ENCODE peak calls at places on chromosomes 3 and 15, in five cellular contexts. L, R, Y, H and Q are unnamed samples.

GRCh38 chr3:97823503-97824004 is 1.7 kb downstream of the CRYBG3 start:
- DNase-seq in Y (no peak), H (peak), R (no peak), L (peak), Q (no peak)

GRCh38 chr15:73926191-73927002 is at the start of gene LOXL1:
- DNase-seq in Y (peak), R (no peak), L (peak), H (peak), Q (peak)

GRCh38 chr3:96779810-96780209 is 34.6 kb upstream of the EPHA6 start:
- DNase-seq in R (no peak), L (no peak), H (no peak), Y (no peak), Q (no peak)

GRCh38 chr15:55742927-55743614 is at the start of gene PRTG:
- DNase-seq in R (no peak), H (peak), Y (no peak), L (peak), Q (peak)

GRCh38 chr15:36601497-36601932 is 22.1 kb downstream of the CDIN1 start:
- DNase-seq in L (peak), Y (no peak), R (no peak), H (peak), Q (peak)

GRCh38 chr15:39854161-39854560 is 65.9 kb downstream of the GPR176 start:
- DNase-seq in R (no peak), L (no peak), H (no peak), Y (no peak), Q (no peak)

GRCh38 chr3:35673017-35673416 is 33.7 kb downstream of the ARPP21 start:
- DNase-seq in H (no peak), Y (no peak), L (no peak), R (no peak), Q (no peak)

GRCh38 chr15:45106002-45106790 is 7.8 kb downstream of the DUOX2 start:
- DNase-seq in L (no peak), R (no peak), H (no peak), Y (no peak), Q (no peak)

GRCh38 chr3:43023066-43023465 is 44.0 kb downstream of the GASK1A start:
- DNase-seq in Y (no peak), L (no peak), R (no peak), H (no peak), Q (no peak)

GRCh38 chr3:33911525-33912322 is 113.3 kb downstream of the PDCD6IP start:
- DNase-seq in Y (no peak), R (no peak), L (no peak), H (peak), Q (no peak)

GRCh38 chr3:4531478-4532025 is 38.4 kb downstream of the ITPR1 start:
- DNase-seq in Y (no peak), H (no peak), L (peak), R (no peak), Q (peak)

GRCh38 chr3:122996038-122996580 is 31.5 kb downstream of the SEMA5B start:
- DNase-seq in Y (peak), H (no peak), L (no peak), R (no peak), Q (no peak)

GRCh38 chr3:184336484-184337230 is 743 bp upstream of the FAM131A start:
- DNase-seq in R (no peak), Y (peak), L (peak), H (peak), Q (no peak)

GRCh38 chr3:172649987-172650386 is 60.9 kb downstream of the NCEH1 start:
- DNase-seq in H (no peak), R (no peak), L (no peak), Y (no peak), Q (no peak)

GRCh38 chr3:66609660-66610547 is 109.1 kb upstream of the LRIG1 start:
- DNase-seq in Y (peak), H (peak), L (peak), R (no peak), Q (no peak)

GRCh38 chr3:29335438-29335837 is 54.6 kb downstream of the RBMS3 start:
- DNase-seq in H (peak), L (peak), R (no peak), Y (peak), Q (peak)

GRCh38 chr15:101050647-101051290 is 131.6 kb downstream of the LRRK1 start:
- DNase-seq in L (no peak), H (no peak), Y (no peak), R (no peak), Q (no peak)

GRCh38 chr3:71392277-71392676 is 191.3 kb downstream of the FOXP1 start:
- DNase-seq in H (no peak), L (no peak), Y (no peak), R (no peak), Q (no peak)

GRCh38 chr15:62698646-62699045 is 343.9 kb upstream of the TPM1 start:
- DNase-seq in L (no peak), R (no peak), H (no peak), Y (no peak), Q (no peak)

GRCh38 chr3:151290673-151291072 is 12.3 kb upstream of the P2RY14 start:
- DNase-seq in Y (peak), H (peak), L (no peak), R (no peak), Q (no peak)

GRCh38 chr3:48474619-48475018 is 28.1 kb downstream of the ATRIP start:
- DNase-seq in H (no peak), L (no peak), Y (no peak), R (no peak), Q (no peak)

GRCh38 chr3:127857270-127857801 is 35.0 kb upstream of the MGLL start:
- DNase-seq in H (peak), R (no peak), L (no peak), Y (no peak), Q (no peak)

GRCh38 chr3:16765661-16766060 is 119.1 kb upstream of the PLCL2 start:
- DNase-seq in R (no peak), H (no peak), Y (no peak), L (no peak), Q (no peak)

GRCh38 chr3:197491478-197491877 is 64.3 kb downstream of the BDH1 start:
- DNase-seq in Y (no peak), H (no peak), R (no peak), L (no peak), Q (no peak)

GRCh38 chr3:115270849-115271248 is 123.8 kb upstream of the ZBTB20 start:
- DNase-seq in H (no peak), L (no peak), R (no peak), Y (no peak), Q (no peak)

GRCh38 chr15:41951571-41951970 is 20.8 kb downstream of the EHD4 start:
- DNase-seq in H (no peak), Y (no peak), L (no peak), R (no peak), Q (no peak)

GRCh38 chr15:38795471-38796245 is 231.0 kb upstream of the RASGRP1 start:
- DNase-seq in L (peak), R (no peak), Y (no peak), H (no peak), Q (no peak)

GRCh38 chr3:155412856-155413255 is 119.4 kb upstream of the STRIT1 start:
- DNase-seq in H (no peak), L (peak), R (no peak), Y (no peak), Q (no peak)

GRCh38 chr3:16741890-16742289 is 136.7 kb upstream of the DAZL start:
- DNase-seq in L (peak), H (peak), R (no peak), Y (no peak), Q (peak)

GRCh38 chr3:52468336-52468735 is 12.9 kb downstream of the NISCH start:
- DNase-seq in R (no peak), L (no peak), H (peak), Y (peak), Q (no peak)

GRCh38 chr3:117218709-117219108 is 509.1 kb downstream of the TUSC7 start:
- DNase-seq in Y (no peak), L (no peak), R (no peak), H (peak), Q (no peak)

GRCh38 chr3:120450914-120451669 is at the start of gene FSTL1:
- DNase-seq in H (peak), Y (no peak), L (peak), R (no peak), Q (peak)

GRCh38 chr3:109930592-109930991 is 593.2 kb upstream of the DPPA4 start:
- DNase-seq in Y (no peak), H (peak), R (no peak), L (no peak), Q (no peak)

GRCh38 chr15:51368307-51368706 is 26.9 kb downstream of the GLDN start:
- DNase-seq in L (no peak), R (no peak), Y (no peak), H (no peak), Q (no peak)

GRCh38 chr3:57098418-57099310 is 38.2 kb downstream of the SPATA12 start:
- DNase-seq in Y (no peak), R (no peak), H (no peak), L (no peak), Q (no peak)

GRCh38 chr3:193830791-193831191 is 237.8 kb downstream of the OPA1 start:
- DNase-seq in Y (peak), R (no peak), L (no peak), H (no peak), Q (no peak)

GRCh38 chr3:133547432-133548041 is 25.9 kb upstream of the CDV3 start:
- DNase-seq in R (no peak), Y (no peak), H (peak), L (peak), Q (peak)

GRCh38 chr3:123412811-123413588 is 35.9 kb downstream of the ADCY5 start:
- DNase-seq in R (no peak), L (no peak), H (no peak), Y (peak), Q (peak)

GRCh38 chr3:129481783-129482332 is 41.8 kb downstream of the IFT122 start:
- DNase-seq in L (no peak), R (no peak), H (peak), Y (no peak), Q (no peak)

GRCh38 chr15:39936187-39936586 is 2.3 kb downstream of the EIF2AK4 start:
- DNase-seq in H (peak), L (no peak), Y (no peak), R (no peak), Q (no peak)